ENCODE peak calls at places on chromosomes 1 and 21, in four cellular contexts. H is A673, L is heart right ventricle, G is lower lobe of right lung. Q is an unnamed sample. For H3K4me1 and H3K9me3, the result is how much of the 10 kb centered on the place peaks cover.

GRCh38 chr1:36528361-36529349 is 45.9 kb upstream of the CSF3R start:
- DNase-seq in H (peak), L (no peak), G (no peak), Q (no peak)

GRCh38 chr1:198107041-198107440 is 49.8 kb upstream of the NEK7 start:
- DNase-seq in H (no peak), L (no peak), G (no peak), Q (no peak)

GRCh38 chr1:108729481-108729880 is 16.8 kb downstream of the FNDC7 start:
- DNase-seq in H (peak), L (no peak), G (no peak), Q (no peak)

GRCh38 chr1:31745071-31745897 is 18.9 kb downstream of the ADGRB2 start:
- DNase-seq in H (peak), L (peak), G (no peak), Q (peak)

GRCh38 chr1:55153031-55153430 is 62.1 kb downstream of the USP24 start:
- DNase-seq in H (no peak), L (no peak), G (no peak), Q (peak)

GRCh38 chr21:26834181-26834945 is 10.8 kb downstream of the ADAMTS1 start:
- DNase-seq in H (peak), L (no peak), G (no peak), Q (no peak)

GRCh38 chr1:57337623-57338022 is 86.2 kb downstream of the DAB1 start:
- DNase-seq in H (no peak), L (no peak), G (no peak), Q (no peak)

GRCh38 chr1:203911806-203912205 is 50.4 kb downstream of the SNRPE start:
- DNase-seq in H (no peak), L (no peak), G (no peak), Q (no peak)

GRCh38 chr21:17527240-17527639 is 14.4 kb downstream of the CXADR start:
- DNase-seq in H (no peak), L (no peak), G (no peak), Q (no peak)

GRCh38 chr1:28896609-28896986 is 17.8 kb upstream of the EPB41 start:
- DNase-seq in H (no peak), L (no peak), G (no peak), Q (no peak)

GRCh38 chr1:24111998-24112380 is at the start of gene MYOM3:
- DNase-seq in H (no peak), L (peak), G (no peak), Q (no peak)

GRCh38 chr21:41961282-41961701 is 7.5 kb upstream of the C2CD2 start:
- DNase-seq in H (no peak), L (no peak), G (no peak), Q (no peak)

GRCh38 chr1:215166886-215167285 is 84.3 kb downstream of the KCNK2 start:
- DNase-seq in H (no peak), L (no peak), G (no peak), Q (no peak)

GRCh38 chr21:25496825-25497482 is 110.3 kb downstream of the MRPL39 start:
- DNase-seq in H (no peak), L (no peak), G (no peak), Q (no peak)

GRCh38 chr1:55959136-55959548 is 620.2 kb downstream of the PLPP3 start:
- DNase-seq in H (no peak), L (peak), G (no peak), Q (no peak)

GRCh38 chr21:21384977-21385376 is 386.8 kb downstream of the NCAM2 start:
- DNase-seq in H (no peak), L (no peak), G (no peak), Q (no peak)
- TF ChIP-seq CTCF in H (no peak), L (no peak), G (no peak), Q (no peak)

DNA sequence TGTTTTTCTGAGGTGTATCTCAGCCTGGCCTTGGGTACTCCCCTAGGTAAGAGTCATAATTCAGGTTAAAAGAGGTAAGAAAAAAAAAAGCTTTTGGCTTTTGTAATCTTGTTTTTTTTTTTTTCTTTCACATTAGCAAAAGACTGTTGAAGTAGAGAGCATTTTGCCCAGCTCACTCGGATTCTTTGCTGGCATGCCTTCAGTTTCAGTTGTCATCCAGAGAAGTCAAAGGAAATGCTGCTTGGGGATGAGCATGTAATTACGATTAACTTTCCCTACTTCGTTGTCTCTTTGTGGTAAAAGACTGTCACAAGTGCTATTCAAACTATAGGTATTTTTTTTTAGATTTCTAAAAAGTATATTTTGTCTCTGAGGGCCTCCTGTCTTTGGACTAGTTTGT is 6.3 kb downstream of the BACH1 start:
- DNase-seq in H (no peak), L (no peak), G (no peak), Q (peak)
- H3K4me1 ChIP-seq in H (half or more), L (under half), G (half or more), Q (half or more)

DNA sequence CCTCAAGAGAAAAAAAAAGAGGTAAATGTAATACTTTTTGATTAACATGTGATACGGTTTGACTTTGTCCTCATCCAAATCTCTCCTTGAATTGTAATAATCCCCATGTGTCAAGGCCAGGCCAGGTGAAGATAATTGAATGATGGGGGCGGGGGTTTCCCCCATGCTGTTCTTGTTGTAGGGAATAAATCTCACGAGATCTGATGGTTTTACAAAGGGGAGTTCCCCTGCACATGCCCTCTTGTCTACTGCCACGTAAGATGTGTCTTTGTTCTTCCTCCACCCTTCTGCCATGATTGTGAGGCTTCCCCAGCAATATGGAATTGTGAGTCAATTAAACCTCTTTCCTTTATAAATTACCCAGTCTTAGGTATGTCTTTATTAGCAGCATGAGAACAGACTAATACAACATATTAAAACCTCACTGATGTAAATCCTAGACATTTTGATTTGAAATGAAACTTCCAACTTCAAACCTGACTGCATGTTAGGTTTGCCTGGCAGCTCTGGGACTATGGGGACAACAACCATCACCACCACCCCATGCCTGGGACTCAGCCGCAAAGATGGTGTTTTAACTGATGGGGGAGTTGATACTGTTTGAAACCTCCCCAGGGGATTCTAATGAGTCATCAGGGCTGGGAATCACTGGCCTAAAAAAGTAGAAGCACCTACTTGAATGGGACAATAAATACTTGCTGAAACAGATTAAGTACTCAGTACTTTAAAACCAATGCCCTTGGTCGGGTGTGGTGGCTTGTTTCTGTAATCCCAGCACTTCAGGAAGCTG is 32.8 kb upstream of the BACH1 start:
- DNase-seq in H (peak), L (no peak), G (no peak), Q (no peak)
- H3K9me3 ChIP-seq in H (under half), L (under half), G (under half), Q (under half)

GRCh38 chr1:200095057-200095577 is 67.6 kb downstream of the NR5A2 start:
- DNase-seq in H (no peak), L (no peak), G (no peak), Q (no peak)

DNA sequence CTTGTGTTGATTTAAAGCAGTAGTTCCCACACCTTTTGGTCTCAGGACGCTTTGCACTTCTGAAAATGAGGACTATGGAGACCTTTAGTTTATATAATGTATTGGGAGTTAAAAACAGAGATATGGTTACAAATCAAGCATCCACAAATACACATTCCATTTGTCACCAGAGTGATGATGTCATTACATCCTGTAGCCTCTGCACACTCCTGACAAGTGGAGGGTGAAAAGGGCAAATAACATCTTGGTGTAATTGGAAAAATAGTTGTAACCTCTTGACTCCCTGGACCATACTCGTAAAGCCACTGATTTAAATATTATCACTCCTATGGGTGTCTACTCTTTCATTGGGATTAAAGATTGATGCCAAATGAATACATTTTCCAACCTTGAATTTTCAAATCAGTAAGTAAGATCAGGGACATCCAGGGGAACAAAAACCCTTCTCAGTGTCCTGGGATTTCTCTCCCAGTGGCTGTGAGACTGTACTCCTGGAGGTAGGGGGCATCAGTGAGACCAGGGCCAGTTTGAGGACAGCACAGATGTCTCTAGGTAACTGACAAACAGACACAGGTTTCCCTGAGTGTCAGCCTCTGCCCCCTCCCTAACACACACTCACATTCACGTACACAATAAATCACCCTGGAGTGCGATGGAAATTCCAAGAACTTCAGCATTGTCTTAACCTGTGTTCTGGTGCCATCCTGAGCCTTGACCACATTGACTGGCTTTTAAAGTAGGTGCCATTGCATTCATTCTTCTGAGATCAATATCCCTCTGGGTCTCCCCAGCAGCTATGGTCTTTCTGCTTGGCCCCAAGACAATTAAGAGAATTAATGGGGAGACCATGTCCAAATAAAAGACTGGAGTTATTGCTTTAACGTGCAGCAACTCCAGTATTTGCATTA is 63.0 kb downstream of the NR5A2 start:
- DNase-seq in H (no peak), L (no peak), G (no peak), Q (no peak)
- TF ChIP-seq CTCF in H (peak), L (no peak), G (peak), Q (no peak)

GRCh38 chr1:236018885-236019453 is 45.9 kb downstream of the NID1 start:
- DNase-seq in H (no peak), L (peak), G (no peak), Q (peak)
- H3K4me1 ChIP-seq in H (under half), L (under half), G (under half), Q (under half)

GRCh38 chr21:44647222-44647552 is 973 bp downstream of the KRTAP10-11 start:
- DNase-seq in H (peak), L (no peak), G (no peak), Q (no peak)
- H3K9me3 ChIP-seq in H (under half), L (under half), G (under half), Q (under half)

GRCh38 chr1:226201029-226201593 is 14.6 kb upstream of the ACBD3 start:
- DNase-seq in H (peak), L (no peak), G (no peak), Q (no peak)
- TF ChIP-seq CTCF in H (peak), L (no peak), G (peak), Q (no peak)

GRCh38 chr1:225888898-225889690 is at the start of gene LEFTY1:
- DNase-seq in H (no peak), L (no peak), G (peak), Q (no peak)
- H3K4me1 ChIP-seq in H (under half), L (under half), G (under half), Q (under half)

GRCh38 chr21:23218667-23219066 is 2220.5 kb downstream of the NCAM2 start:
- DNase-seq in H (peak), L (no peak), G (no peak), Q (no peak)

GRCh38 chr21:23217597-23217996 is 2219.4 kb downstream of the NCAM2 start:
- DNase-seq in H (peak), L (no peak), G (no peak), Q (no peak)
- H3K9me3 ChIP-seq in H (under half), L (under half), G (under half), Q (under half)

GRCh38 chr21:35614412-35614901 is 445.9 kb downstream of the SETD4 start:
- DNase-seq in H (no peak), L (no peak), G (no peak), Q (no peak)

GRCh38 chr21:35615325-35615724 is 445.0 kb downstream of the SETD4 start:
- DNase-seq in H (no peak), L (no peak), G (no peak), Q (no peak)

GRCh38 chr21:35619184-35619583 is 441.1 kb downstream of the SETD4 start:
- DNase-seq in H (no peak), L (no peak), G (no peak), Q (no peak)

GRCh38 chr21:35617491-35617890 is 442.8 kb downstream of the SETD4 start:
- DNase-seq in H (no peak), L (no peak), G (no peak), Q (no peak)

GRCh38 chr21:35616090-35616489 is 444.2 kb downstream of the SETD4 start:
- DNase-seq in H (peak), L (no peak), G (no peak), Q (no peak)
- TF ChIP-seq CTCF in H (peak), L (peak), G (peak), Q (no peak)